ENCODE peak calls at places on chromosomes 12 and 14, in ten cellular contexts. One of them, this sample, is unnamed.

GRCh38 chr12:12086975-12087692 is 16.4 kb downstream of the BCL2L14 start:
- DNase-seq in prostate gland: no peak
- DNase-seq in epithelial cell of proximal tubule: no peak
- DNase-seq in neural progenitor cell: peak; percentile 33
- DNase-seq in nephron progenitor cell: no peak
- DNase-seq in glutamatergic neuron: no peak
- DNase-seq in cardiac muscle cell: no peak
- DNase-seq in BE2C: no peak
- DNase-seq in cardiac fibroblast: no peak
- DNase-seq in epithelial cell of esophagus: no peak
- DNase-seq in this sample: no peak

GRCh38 chr12:29634057-29634456 is 136.6 kb upstream of the OVCH1 start:
- DNase-seq in glutamatergic neuron: no peak
- DNase-seq in prostate gland: no peak
- DNase-seq in cardiac muscle cell: peak; percentile 59
- DNase-seq in neural progenitor cell: no peak
- DNase-seq in nephron progenitor cell: no peak
- DNase-seq in cardiac fibroblast: peak; percentile 56
- DNase-seq in epithelial cell of proximal tubule: no peak
- DNase-seq in epithelial cell of esophagus: peak; percentile 57
- DNase-seq in BE2C: no peak
- DNase-seq in this sample: no peak

GRCh38 chr14:92866181-92866752 is 56.7 kb upstream of the CHGA start:
- DNase-seq in epithelial cell of proximal tubule: no peak
- DNase-seq in cardiac fibroblast: no peak
- DNase-seq in epithelial cell of esophagus: peak; percentile 40
- DNase-seq in glutamatergic neuron: no peak
- DNase-seq in cardiac muscle cell: no peak
- DNase-seq in BE2C: no peak
- DNase-seq in prostate gland: no peak
- DNase-seq in nephron progenitor cell: no peak
- DNase-seq in neural progenitor cell: no peak
- DNase-seq in this sample: no peak

GRCh38 chr12:109461846-109462766 is 15.0 kb downstream of the KCTD10 start:
- DNase-seq in BE2C: peak; percentile 64
- DNase-seq in glutamatergic neuron: peak; percentile 47
- DNase-seq in epithelial cell of esophagus: peak; percentile 92
- DNase-seq in cardiac muscle cell: peak; percentile 99
- DNase-seq in epithelial cell of proximal tubule: no peak
- DNase-seq in neural progenitor cell: peak; percentile 16
- DNase-seq in prostate gland: peak; percentile 88
- DNase-seq in nephron progenitor cell: peak; percentile 44
- DNase-seq in cardiac fibroblast: peak; percentile 98
- DNase-seq in this sample: no peak

GRCh38 chr14:64748521-64748920 is 44.3 kb downstream of the PLEKHG3 start:
- DNase-seq in prostate gland: no peak
- DNase-seq in epithelial cell of esophagus: no peak
- DNase-seq in cardiac muscle cell: no peak
- DNase-seq in epithelial cell of proximal tubule: no peak
- DNase-seq in BE2C: no peak
- DNase-seq in cardiac fibroblast: no peak
- DNase-seq in nephron progenitor cell: no peak
- DNase-seq in neural progenitor cell: no peak
- DNase-seq in glutamatergic neuron: no peak
- DNase-seq in this sample: no peak

GRCh38 chr14:102556098-102556677 is 36.3 kb upstream of the RCOR1 start:
- DNase-seq in cardiac fibroblast: no peak
- DNase-seq in cardiac muscle cell: no peak
- DNase-seq in neural progenitor cell: no peak
- DNase-seq in BE2C: no peak
- DNase-seq in nephron progenitor cell: no peak
- DNase-seq in epithelial cell of proximal tubule: no peak
- DNase-seq in glutamatergic neuron: no peak
- DNase-seq in prostate gland: no peak
- DNase-seq in epithelial cell of esophagus: no peak
- DNase-seq in this sample: no peak

GRCh38 chr12:57133916-57134315 is 5.6 kb downstream of the LRP1 start:
- DNase-seq in nephron progenitor cell: no peak
- DNase-seq in neural progenitor cell: no peak
- DNase-seq in cardiac fibroblast: no peak
- DNase-seq in epithelial cell of esophagus: no peak
- DNase-seq in glutamatergic neuron: no peak
- DNase-seq in BE2C: no peak
- DNase-seq in prostate gland: no peak
- DNase-seq in epithelial cell of proximal tubule: no peak
- DNase-seq in cardiac muscle cell: no peak
- DNase-seq in this sample: no peak

GRCh38 chr12:118376089-118377004 is at the start of gene SUDS3:
- DNase-seq in epithelial cell of proximal tubule: no peak
- DNase-seq in neural progenitor cell: peak; percentile 94
- DNase-seq in cardiac muscle cell: peak; percentile 83
- DNase-seq in cardiac fibroblast: peak; percentile 81
- DNase-seq in epithelial cell of esophagus: peak; percentile 70
- DNase-seq in BE2C: peak; percentile 90
- DNase-seq in prostate gland: peak; percentile 89
- DNase-seq in nephron progenitor cell: peak; percentile 95
- DNase-seq in glutamatergic neuron: peak; percentile 94
- DNase-seq in this sample: peak; percentile 96

GRCh38 chr14:24196071-24197061 is 1.1 kb upstream of the TM9SF1 start:
- DNase-seq in glutamatergic neuron: no peak
- DNase-seq in cardiac fibroblast: peak; percentile 27
- DNase-seq in neural progenitor cell: peak; percentile 43
- DNase-seq in BE2C: no peak
- DNase-seq in epithelial cell of esophagus: peak; percentile 20
- DNase-seq in epithelial cell of proximal tubule: no peak
- DNase-seq in nephron progenitor cell: no peak
- DNase-seq in cardiac muscle cell: peak; percentile 30
- DNase-seq in prostate gland: no peak
- DNase-seq in this sample: no peak

GRCh38 chr14:67514650-67515385 is 18.3 kb upstream of the PLEKHH1 start:
- DNase-seq in epithelial cell of esophagus: peak; percentile 28
- DNase-seq in epithelial cell of proximal tubule: no peak
- DNase-seq in cardiac fibroblast: peak; percentile 34
- DNase-seq in cardiac muscle cell: peak; percentile 32
- DNase-seq in prostate gland: no peak
- DNase-seq in glutamatergic neuron: peak; percentile 47
- DNase-seq in nephron progenitor cell: peak; percentile 55
- DNase-seq in BE2C: peak; percentile 20
- DNase-seq in neural progenitor cell: peak; percentile 70
- DNase-seq in this sample: peak; percentile 43

GRCh38 chr12:64088431-64089349 is 133.4 kb downstream of the KICS2 start:
- DNase-seq in cardiac muscle cell: peak; percentile 95
- DNase-seq in BE2C: peak; percentile 77
- DNase-seq in epithelial cell of esophagus: peak; percentile 95
- DNase-seq in nephron progenitor cell: no peak
- DNase-seq in cardiac fibroblast: peak; percentile 95
- DNase-seq in prostate gland: peak; percentile 71
- DNase-seq in glutamatergic neuron: no peak
- DNase-seq in epithelial cell of proximal tubule: peak; percentile 95
- DNase-seq in neural progenitor cell: no peak
- DNase-seq in this sample: no peak

GRCh38 chr12:46516933-46517578 is 144.5 kb upstream of the SLC38A2 start:
- DNase-seq in epithelial cell of esophagus: peak; percentile 17
- DNase-seq in neural progenitor cell: no peak
- DNase-seq in prostate gland: no peak
- DNase-seq in BE2C: no peak
- DNase-seq in epithelial cell of proximal tubule: no peak
- DNase-seq in glutamatergic neuron: no peak
- DNase-seq in cardiac fibroblast: no peak
- DNase-seq in cardiac muscle cell: no peak
- DNase-seq in nephron progenitor cell: no peak
- DNase-seq in this sample: peak; percentile 58

GRCh38 chr12:116202940-116203339 is 74.6 kb downstream of the MED13L start:
- DNase-seq in epithelial cell of esophagus: no peak
- DNase-seq in glutamatergic neuron: no peak
- DNase-seq in cardiac fibroblast: no peak
- DNase-seq in nephron progenitor cell: no peak
- DNase-seq in prostate gland: no peak
- DNase-seq in cardiac muscle cell: no peak
- DNase-seq in epithelial cell of proximal tubule: no peak
- DNase-seq in BE2C: no peak
- DNase-seq in neural progenitor cell: no peak
- DNase-seq in this sample: no peak

GRCh38 chr14:70785556-70785955 is 23.8 kb downstream of the MAP3K9 start:
- DNase-seq in glutamatergic neuron: no peak
- DNase-seq in neural progenitor cell: no peak
- DNase-seq in prostate gland: no peak
- DNase-seq in epithelial cell of proximal tubule: peak; percentile 35
- DNase-seq in BE2C: no peak
- DNase-seq in nephron progenitor cell: no peak
- DNase-seq in cardiac muscle cell: no peak
- DNase-seq in epithelial cell of esophagus: peak; percentile 92
- DNase-seq in cardiac fibroblast: no peak
- DNase-seq in this sample: no peak

GRCh38 chr12:79217306-79217705 is 352.7 kb downstream of the SYT1 start:
- DNase-seq in BE2C: no peak
- DNase-seq in cardiac muscle cell: no peak
- DNase-seq in epithelial cell of esophagus: no peak
- DNase-seq in glutamatergic neuron: no peak
- DNase-seq in neural progenitor cell: no peak
- DNase-seq in nephron progenitor cell: no peak
- DNase-seq in prostate gland: no peak
- DNase-seq in cardiac fibroblast: no peak
- DNase-seq in epithelial cell of proximal tubule: no peak
- DNase-seq in this sample: no peak

GRCh38 chr12:100225491-100225890 is 24.9 kb downstream of the ACTR6 start:
- DNase-seq in epithelial cell of proximal tubule: no peak
- DNase-seq in neural progenitor cell: no peak
- DNase-seq in cardiac muscle cell: no peak
- DNase-seq in cardiac fibroblast: no peak
- DNase-seq in BE2C: no peak
- DNase-seq in nephron progenitor cell: no peak
- DNase-seq in glutamatergic neuron: no peak
- DNase-seq in prostate gland: peak; percentile 17
- DNase-seq in epithelial cell of esophagus: peak; percentile 92
- DNase-seq in this sample: no peak

DNA sequence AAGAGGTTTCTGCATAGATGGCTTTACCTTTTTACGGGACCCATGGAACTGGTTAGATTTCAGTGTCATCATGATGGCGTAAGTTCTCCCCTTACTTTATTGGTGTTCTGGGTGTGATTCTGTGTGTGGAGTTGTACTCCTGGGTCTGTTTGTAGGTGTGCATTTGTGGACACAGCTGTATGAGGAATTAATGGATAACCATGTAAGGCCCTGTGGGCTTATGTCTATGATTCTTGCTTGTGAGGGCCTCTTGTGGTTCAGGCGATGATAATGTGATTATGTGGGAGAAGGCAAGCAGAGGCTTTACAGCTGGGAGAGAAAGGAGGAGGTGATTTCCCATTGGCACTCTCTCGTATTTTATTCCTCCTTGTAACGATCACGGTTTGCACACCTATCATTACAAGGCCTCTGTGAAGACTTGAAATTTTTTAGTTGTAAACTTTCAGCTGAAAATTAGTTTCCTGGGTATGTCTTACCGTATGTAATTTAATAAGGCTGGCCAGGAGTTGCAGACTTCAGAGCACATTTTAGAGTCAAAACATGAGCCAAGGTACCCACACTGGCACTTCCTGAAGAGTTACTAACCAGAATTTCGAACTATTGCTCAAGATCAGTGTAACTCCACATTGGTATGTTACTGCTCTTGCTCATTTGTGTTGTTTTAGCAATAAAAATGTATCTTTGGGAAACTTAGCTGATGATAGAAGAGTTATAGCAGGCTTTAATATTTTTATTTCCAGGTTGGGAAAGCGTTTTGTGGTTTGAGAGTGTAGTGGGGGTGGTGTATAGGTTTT is 96.3 kb downstream of the SCN8A start:
- DNase-seq in glutamatergic neuron: no peak
- DNase-seq in epithelial cell of esophagus: peak; percentile 43
- DNase-seq in nephron progenitor cell: no peak
- DNase-seq in cardiac fibroblast: peak; percentile 64
- DNase-seq in epithelial cell of proximal tubule: no peak
- DNase-seq in cardiac muscle cell: peak; percentile 76
- DNase-seq in prostate gland: no peak
- DNase-seq in neural progenitor cell: no peak
- DNase-seq in BE2C: no peak
- DNase-seq in this sample: no peak
- TF ChIP-seq CTCF in glutamatergic neuron: no peak
- TF ChIP-seq CTCF in epithelial cell of esophagus: no peak
- TF ChIP-seq CTCF in nephron progenitor cell: no peak
- TF ChIP-seq CTCF in cardiac fibroblast: no peak
- TF ChIP-seq CTCF in epithelial cell of proximal tubule: no peak
- TF ChIP-seq CTCF in cardiac muscle cell: no peak
- TF ChIP-seq CTCF in prostate gland: no peak
- TF ChIP-seq CTCF in neural progenitor cell: no peak
- TF ChIP-seq CTCF in BE2C: no peak
- TF ChIP-seq CTCF in this sample: no peak

DNA sequence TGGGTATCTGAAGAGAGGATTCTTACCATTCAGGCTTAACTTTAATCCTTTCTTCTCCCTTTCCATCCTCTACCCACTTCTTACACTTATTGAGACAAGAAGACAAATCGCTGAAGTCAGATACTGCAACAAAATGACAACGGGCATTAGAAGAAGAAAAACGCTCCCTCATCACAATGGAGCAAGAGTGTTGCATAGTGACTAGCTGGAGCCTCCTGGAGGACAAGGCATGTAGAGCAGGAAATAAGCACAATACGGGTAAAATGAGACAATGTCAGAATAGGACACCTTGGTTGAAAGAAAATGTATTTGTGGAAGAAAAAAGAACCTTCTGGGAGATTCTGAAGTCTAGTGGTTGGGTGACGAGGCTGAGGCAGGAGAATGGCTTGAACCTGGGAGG is 501.0 kb downstream of the RERGL start:
- DNase-seq in prostate gland: no peak
- DNase-seq in glutamatergic neuron: peak; percentile 17
- DNase-seq in nephron progenitor cell: peak; percentile 6
- DNase-seq in neural progenitor cell: peak; percentile 73
- DNase-seq in epithelial cell of proximal tubule: peak; percentile 4
- DNase-seq in cardiac fibroblast: no peak
- DNase-seq in epithelial cell of esophagus: peak; percentile 64
- DNase-seq in cardiac muscle cell: no peak
- DNase-seq in BE2C: peak; percentile 16
- DNase-seq in this sample: no peak
- TF ChIP-seq CTCF in prostate gland: no peak
- TF ChIP-seq CTCF in glutamatergic neuron: peak; percentile 67
- TF ChIP-seq CTCF in nephron progenitor cell: peak; percentile 40
- TF ChIP-seq CTCF in neural progenitor cell: peak; percentile 76
- TF ChIP-seq CTCF in epithelial cell of proximal tubule: peak; percentile 83
- TF ChIP-seq CTCF in cardiac fibroblast: peak; percentile 16
- TF ChIP-seq CTCF in epithelial cell of esophagus: peak; percentile 79
- TF ChIP-seq CTCF in cardiac muscle cell: no peak
- TF ChIP-seq CTCF in BE2C: peak; percentile 60
- TF ChIP-seq CTCF in this sample: no peak

GRCh38 chr14:22821193-22822016 is 6.2 kb upstream of the SLC7A7 start:
- DNase-seq in nephron progenitor cell: no peak
- DNase-seq in epithelial cell of esophagus: no peak
- DNase-seq in BE2C: no peak
- DNase-seq in epithelial cell of proximal tubule: no peak
- DNase-seq in glutamatergic neuron: no peak
- DNase-seq in prostate gland: no peak
- DNase-seq in cardiac muscle cell: peak; percentile 48
- DNase-seq in neural progenitor cell: no peak
- DNase-seq in cardiac fibroblast: no peak
- DNase-seq in this sample: no peak
- TF ChIP-seq CTCF in nephron progenitor cell: no peak
- TF ChIP-seq CTCF in epithelial cell of esophagus: no peak
- TF ChIP-seq CTCF in BE2C: no peak
- TF ChIP-seq CTCF in epithelial cell of proximal tubule: no peak
- TF ChIP-seq CTCF in glutamatergic neuron: no peak
- TF ChIP-seq CTCF in prostate gland: no peak
- TF ChIP-seq CTCF in cardiac muscle cell: no peak
- TF ChIP-seq CTCF in neural progenitor cell: no peak
- TF ChIP-seq CTCF in cardiac fibroblast: no peak
- TF ChIP-seq CTCF in this sample: no peak

GRCh38 chr12:1279050-1279449 is 288.0 kb downstream of the ERC1 start:
- DNase-seq in neural progenitor cell: no peak
- DNase-seq in glutamatergic neuron: no peak
- DNase-seq in prostate gland: no peak
- DNase-seq in epithelial cell of esophagus: no peak
- DNase-seq in epithelial cell of proximal tubule: no peak
- DNase-seq in BE2C: no peak
- DNase-seq in cardiac fibroblast: no peak
- DNase-seq in nephron progenitor cell: no peak
- DNase-seq in cardiac muscle cell: no peak
- DNase-seq in this sample: no peak
- TF ChIP-seq CTCF in neural progenitor cell: peak; percentile 18
- TF ChIP-seq CTCF in glutamatergic neuron: no peak
- TF ChIP-seq CTCF in prostate gland: peak; percentile 12
- TF ChIP-seq CTCF in epithelial cell of esophagus: no peak
- TF ChIP-seq CTCF in epithelial cell of proximal tubule: no peak
- TF ChIP-seq CTCF in BE2C: no peak
- TF ChIP-seq CTCF in cardiac fibroblast: no peak
- TF ChIP-seq CTCF in nephron progenitor cell: no peak
- TF ChIP-seq CTCF in cardiac muscle cell: no peak
- TF ChIP-seq CTCF in this sample: no peak

This sample was measured in activated CD8-positive, alpha-beta T cell treated with anti-CD3 and anti-CD28 coated beads for 36 hours.